ENCODE peak calls at places on chromosomes 5 and 9, in four cellular contexts. G is tibial artery, T is HuH-7.5, Q is neuronal stem cell. P is an unnamed sample.

GRCh38 chr5:139178948-139179347 is 19.2 kb downstream of the SIL1 start:
- DNase-seq in G (no peak), T (no peak), Q (peak), P (peak)

GRCh38 chr5:34022131-34022705 is 14.4 kb upstream of the AMACR start:
- DNase-seq in G (no peak), T (no peak), Q (no peak), P (no peak)

GRCh38 chr5:93433422-93433821 is 147.6 kb downstream of the NR2F1-AS1 start:
- DNase-seq in G (no peak), T (no peak), Q (no peak), P (no peak)

GRCh38 chr9:112331676-112331955 is 1.8 kb downstream of the PTBP3 start:
- DNase-seq in G (no peak), T (no peak), Q (no peak), P (no peak)

GRCh38 chr9:34374339-34374738 is 2.4 kb downstream of the MYORG start:
- DNase-seq in G (no peak), T (no peak), Q (no peak), P (no peak)

GRCh38 chr5:98638701-98639100 is 134.8 kb upstream of the RGMB start:
- DNase-seq in G (no peak), T (no peak), Q (no peak), P (no peak)

GRCh38 chr5:174532453-174533126 is 191.8 kb upstream of the MSX2 start:
- DNase-seq in G (peak), T (peak), Q (peak), P (peak)

GRCh38 chr5:33048315-33048714 is 337.2 kb downstream of the NPR3 start:
- DNase-seq in G (no peak), T (no peak), Q (no peak), P (no peak)

GRCh38 chr9:128911529-128912035 is 9.2 kb upstream of the PHYHD1 start:
- DNase-seq in G (peak), T (no peak), Q (no peak), P (no peak)

GRCh38 chr5:158676642-158677489 is 422.9 kb downstream of the EBF1 start:
- DNase-seq in G (no peak), T (no peak), Q (no peak), P (peak)

GRCh38 chr5:1751026-1751863 is 48.4 kb downstream of the MRPL36 start:
- DNase-seq in G (no peak), T (peak), Q (no peak), P (no peak)

GRCh38 chr9:126428524-126429175 is 102.0 kb downstream of the MVB12B start:
- DNase-seq in G (no peak), T (no peak), Q (no peak), P (no peak)

GRCh38 chr5:172383231-172383802 is 71.0 kb downstream of the SH3PXD2B start:
- DNase-seq in G (no peak), T (peak), Q (no peak), P (no peak)

GRCh38 chr5:63262191-63262981 is 683.8 kb downstream of the LRRC70 start:
- DNase-seq in G (no peak), T (no peak), Q (no peak), P (no peak)

GRCh38 chr9:105359899-105360298 is 87.9 kb upstream of the FSD1L start:
- DNase-seq in G (no peak), T (no peak), Q (no peak), P (no peak)

GRCh38 chr5:82334856-82335255 is 56.7 kb upstream of the RPS23 start:
- DNase-seq in G (no peak), T (no peak), Q (no peak), P (peak)

GRCh38 chr9:15306068-15306756 is 804 bp downstream of the TTC39B start:
- DNase-seq in G (peak), T (peak), Q (peak), P (no peak)

GRCh38 chr5:129361441-129362025 is 98.6 kb upstream of the ADAMTS19 start:
- DNase-seq in G (no peak), T (no peak), Q (no peak), P (no peak)

GRCh38 chr5:163917741-163918140 is 412.3 kb downstream of the MAT2B start:
- DNase-seq in G (no peak), T (no peak), Q (no peak), P (no peak)

GRCh38 chr9:38339087-38339486 is 53.4 kb upstream of the ALDH1B1 start:
- DNase-seq in G (no peak), T (no peak), Q (no peak), P (no peak)

GRCh38 chr9:110742741-110743371 is 74.3 kb downstream of the MUSK start:
- DNase-seq in G (no peak), T (no peak), Q (peak), P (no peak)

GRCh38 chr5:20537911-20538310 is 549.9 kb upstream of the CDH18 start:
- DNase-seq in G (no peak), T (no peak), Q (no peak), P (no peak)

GRCh38 chr5:83914199-83914598 is 193.5 kb upstream of the HAPLN1 start:
- DNase-seq in G (no peak), T (no peak), Q (no peak), P (no peak)

GRCh38 chr9:34675874-34676273 is 13.4 kb upstream of the CCL27 start:
- DNase-seq in G (no peak), T (no peak), Q (no peak), P (no peak)

GRCh38 chr5:9445989-9446388 is 99.9 kb downstream of the SEMA5A start:
- DNase-seq in G (no peak), T (no peak), Q (no peak), P (no peak)

GRCh38 chr9:133075925-133076324 is 14.1 kb downstream of the CEL start:
- DNase-seq in G (no peak), T (no peak), Q (no peak), P (no peak)

GRCh38 chr9:79583957-79584654 is 12.3 kb downstream of the TLE4 start:
- DNase-seq in G (no peak), T (no peak), Q (no peak), P (no peak)

GRCh38 chr5:32780508-32780919 is 69.4 kb downstream of the NPR3 start:
- DNase-seq in G (no peak), T (no peak), Q (no peak), P (no peak)

GRCh38 chr9:88783613-88784230 is 207.5 kb upstream of the S1PR3 start:
- DNase-seq in G (no peak), T (no peak), Q (no peak), P (no peak)

P was measured in K562.